ENCODE peak calls at places on chromosomes 1 and 21, in eight cellular contexts. One of them, this sample, is unnamed.

GRCh38 chr21:18832950-18833349 is 429.4 kb upstream of the TMPRSS15 start:
- DNase-seq in transverse colon: no peak
- DNase-seq in H54: peak; percentile 9
- DNase-seq in ovary: no peak
- DNase-seq in HCT116: no peak
- DNase-seq in body of pancreas: no peak
- DNase-seq in uterus: no peak
- DNase-seq in A549: no peak
- DNase-seq in this sample: no peak

GRCh38 chr1:110060034-110060661 is 10.3 kb downstream of the ALX3 start:
- DNase-seq in uterus: no peak
- DNase-seq in HCT116: no peak
- DNase-seq in ovary: no peak
- DNase-seq in transverse colon: peak; percentile 59
- DNase-seq in body of pancreas: peak; percentile 41
- DNase-seq in A549: peak; percentile 29
- DNase-seq in H54: peak; percentile 51
- DNase-seq in this sample: peak; percentile 86

GRCh38 chr1:236039736-236040670 is 24.9 kb downstream of the NID1 start:
- DNase-seq in transverse colon: no peak
- DNase-seq in uterus: no peak
- DNase-seq in H54: no peak
- DNase-seq in HCT116: no peak
- DNase-seq in body of pancreas: no peak
- DNase-seq in A549: no peak
- DNase-seq in ovary: no peak
- DNase-seq in this sample: no peak

GRCh38 chr1:41102653-41103052 is 81.1 kb upstream of the SLFNL1 start:
- DNase-seq in body of pancreas: no peak
- DNase-seq in transverse colon: no peak
- DNase-seq in A549: no peak
- DNase-seq in H54: no peak
- DNase-seq in HCT116: no peak
- DNase-seq in ovary: no peak
- DNase-seq in uterus: no peak
- DNase-seq in this sample: no peak

GRCh38 chr1:116066868-116067563 is 44.2 kb upstream of the MAB21L3 start:
- DNase-seq in transverse colon: no peak
- DNase-seq in body of pancreas: no peak
- DNase-seq in uterus: no peak
- DNase-seq in ovary: no peak
- DNase-seq in A549: no peak
- DNase-seq in HCT116: no peak
- DNase-seq in H54: no peak
- DNase-seq in this sample: no peak

GRCh38 chr1:110118636-110119396 is 6.6 kb downstream of the UBL4B start:
- DNase-seq in body of pancreas: no peak
- DNase-seq in transverse colon: no peak
- DNase-seq in ovary: no peak
- DNase-seq in A549: no peak
- DNase-seq in H54: no peak
- DNase-seq in uterus: no peak
- DNase-seq in HCT116: no peak
- DNase-seq in this sample: no peak

GRCh38 chr1:223713546-223714420 is 1.4 kb downstream of the CAPN2 start:
- DNase-seq in body of pancreas: no peak
- DNase-seq in transverse colon: peak; percentile 52
- DNase-seq in ovary: no peak
- DNase-seq in HCT116: peak; percentile 66
- DNase-seq in uterus: no peak
- DNase-seq in H54: no peak
- DNase-seq in A549: no peak
- DNase-seq in this sample: no peak

GRCh38 chr1:41846595-41846994 is 72.1 kb downstream of the HIVEP3 start:
- DNase-seq in body of pancreas: no peak
- DNase-seq in H54: peak; percentile 50
- DNase-seq in uterus: no peak
- DNase-seq in A549: no peak
- DNase-seq in transverse colon: no peak
- DNase-seq in HCT116: no peak
- DNase-seq in ovary: no peak
- DNase-seq in this sample: no peak

GRCh38 chr1:195761102-195761501 is 847.1 kb downstream of the KCNT2 start:
- DNase-seq in transverse colon: no peak
- DNase-seq in body of pancreas: no peak
- DNase-seq in A549: no peak
- DNase-seq in ovary: no peak
- DNase-seq in HCT116: no peak
- DNase-seq in uterus: no peak
- DNase-seq in H54: no peak
- DNase-seq in this sample: no peak

GRCh38 chr1:195754874-195755273 is 853.4 kb downstream of the KCNT2 start:
- DNase-seq in HCT116: no peak
- DNase-seq in ovary: no peak
- DNase-seq in body of pancreas: no peak
- DNase-seq in H54: no peak
- DNase-seq in A549: no peak
- DNase-seq in uterus: no peak
- DNase-seq in transverse colon: no peak
- DNase-seq in this sample: no peak

GRCh38 chr1:195754297-195754696 is 853.9 kb downstream of the KCNT2 start:
- DNase-seq in HCT116: no peak
- DNase-seq in H54: no peak
- DNase-seq in ovary: no peak
- DNase-seq in transverse colon: no peak
- DNase-seq in A549: no peak
- DNase-seq in body of pancreas: no peak
- DNase-seq in uterus: no peak
- DNase-seq in this sample: no peak

GRCh38 chr1:195756109-195756508 is 852.1 kb downstream of the KCNT2 start:
- DNase-seq in ovary: no peak
- DNase-seq in HCT116: no peak
- DNase-seq in transverse colon: no peak
- DNase-seq in H54: no peak
- DNase-seq in A549: no peak
- DNase-seq in body of pancreas: no peak
- DNase-seq in uterus: no peak
- DNase-seq in this sample: no peak
- TF ChIP-seq POLR2A in ovary: no peak
- TF ChIP-seq POLR2A in HCT116: no peak
- TF ChIP-seq POLR2A in transverse colon: no peak
- TF ChIP-seq POLR2A in H54: no peak
- TF ChIP-seq POLR2A in A549: no peak
- TF ChIP-seq POLR2A in body of pancreas: no peak
- TF ChIP-seq POLR2A in uterus: no peak
- TF ChIP-seq POLR2A in this sample: no peak

GRCh38 chr1:184194251-184194650 is 142.7 kb downstream of the TSEN15 start:
- DNase-seq in uterus: no peak
- DNase-seq in HCT116: no peak
- DNase-seq in body of pancreas: no peak
- DNase-seq in transverse colon: no peak
- DNase-seq in H54: no peak
- DNase-seq in A549: no peak
- DNase-seq in ovary: no peak
- DNase-seq in this sample: no peak
- TF ChIP-seq POLR2A in uterus: no peak
- TF ChIP-seq POLR2A in HCT116: no peak
- TF ChIP-seq POLR2A in body of pancreas: no peak
- TF ChIP-seq POLR2A in transverse colon: no peak
- TF ChIP-seq POLR2A in H54: no peak
- TF ChIP-seq POLR2A in A549: no peak
- TF ChIP-seq POLR2A in ovary: no peak
- TF ChIP-seq POLR2A in this sample: no peak

GRCh38 chr1:200041337-200042118 is 14.0 kb downstream of the NR5A2 start:
- DNase-seq in uterus: no peak
- DNase-seq in body of pancreas: peak; percentile 48
- DNase-seq in A549: no peak
- DNase-seq in H54: no peak
- DNase-seq in ovary: no peak
- DNase-seq in transverse colon: no peak
- DNase-seq in HCT116: no peak
- DNase-seq in this sample: no peak

GRCh38 chr1:200042119-200042436 is 14.6 kb downstream of the NR5A2 start:
- DNase-seq in uterus: no peak
- DNase-seq in ovary: no peak
- DNase-seq in HCT116: no peak
- DNase-seq in transverse colon: no peak
- DNase-seq in A549: no peak
- DNase-seq in H54: no peak
- DNase-seq in body of pancreas: no peak
- DNase-seq in this sample: no peak

GRCh38 chr1:200038987-200039848 is 11.7 kb downstream of the NR5A2 start:
- DNase-seq in HCT116: peak; percentile 10
- DNase-seq in body of pancreas: peak; percentile 64
- DNase-seq in ovary: no peak
- DNase-seq in uterus: no peak
- DNase-seq in A549: peak; percentile 71
- DNase-seq in transverse colon: peak; percentile 55
- DNase-seq in H54: peak; percentile 58
- DNase-seq in this sample: peak; percentile 18

GRCh38 chr1:200039849-200040479 is 12.5 kb downstream of the NR5A2 start:
- DNase-seq in transverse colon: no peak
- DNase-seq in A549: no peak
- DNase-seq in body of pancreas: no peak
- DNase-seq in H54: no peak
- DNase-seq in ovary: no peak
- DNase-seq in HCT116: no peak
- DNase-seq in uterus: no peak
- DNase-seq in this sample: no peak

DNA sequence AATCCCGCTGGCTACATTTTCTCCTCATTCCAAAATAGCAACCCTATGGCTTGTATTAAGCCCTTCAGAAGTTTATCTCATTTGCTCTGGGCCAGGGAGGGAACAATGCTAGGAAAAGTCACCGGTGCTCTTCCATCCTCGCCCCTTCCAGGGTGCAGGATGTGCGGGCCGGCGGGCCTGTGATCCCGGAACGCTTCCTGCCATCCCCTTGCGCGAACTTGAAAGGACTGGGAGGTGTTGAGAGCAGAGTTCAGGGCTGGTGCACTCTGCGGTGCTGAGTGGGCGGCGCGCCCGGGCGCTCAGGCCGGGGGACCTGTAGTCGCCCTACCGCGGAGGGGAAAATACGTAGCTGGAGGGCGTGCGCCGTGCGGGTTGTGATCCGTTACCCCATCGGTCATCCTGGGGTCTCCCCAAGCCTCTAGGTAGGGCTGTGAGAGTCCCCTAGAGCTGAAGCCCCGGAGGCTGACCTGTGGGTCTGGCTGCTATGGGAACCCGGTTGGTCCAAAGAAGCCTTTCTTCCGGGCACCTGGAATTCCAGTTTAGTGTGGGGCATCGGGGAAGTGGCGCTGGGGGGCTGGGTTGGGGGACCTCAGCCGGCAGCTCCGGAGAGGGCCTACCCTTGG is 13.1 kb downstream of the NR5A2 start:
- DNase-seq in uterus: no peak
- DNase-seq in transverse colon: peak; percentile 73
- DNase-seq in H54: no peak
- DNase-seq in ovary: no peak
- DNase-seq in body of pancreas: peak; percentile 70
- DNase-seq in A549: no peak
- DNase-seq in HCT116: no peak
- DNase-seq in this sample: no peak
- TF ChIP-seq POLR2A in uterus: peak; percentile 14
- TF ChIP-seq POLR2A in transverse colon: peak; percentile 54
- TF ChIP-seq POLR2A in H54: no peak
- TF ChIP-seq POLR2A in ovary: no peak
- TF ChIP-seq POLR2A in body of pancreas: no peak
- TF ChIP-seq POLR2A in A549: no peak
- TF ChIP-seq POLR2A in HCT116: peak; percentile 51
- TF ChIP-seq POLR2A in this sample: no peak

GRCh38 chr1:225817611-225818061 is 7.7 kb downstream of the EPHX1 start:
- DNase-seq in H54: peak; percentile 67
- DNase-seq in ovary: peak; percentile 79
- DNase-seq in HCT116: peak; percentile 63
- DNase-seq in transverse colon: peak; percentile 88
- DNase-seq in uterus: peak; percentile 70
- DNase-seq in body of pancreas: peak; percentile 95
- DNase-seq in A549: peak; percentile 65
- DNase-seq in this sample: peak; percentile 46
- TF ChIP-seq POLR2A in H54: peak; percentile 8
- TF ChIP-seq POLR2A in ovary: no peak
- TF ChIP-seq POLR2A in HCT116: no peak
- TF ChIP-seq POLR2A in transverse colon: no peak
- TF ChIP-seq POLR2A in uterus: no peak
- TF ChIP-seq POLR2A in body of pancreas: no peak
- TF ChIP-seq POLR2A in A549: no peak
- TF ChIP-seq POLR2A in this sample: no peak

DNA sequence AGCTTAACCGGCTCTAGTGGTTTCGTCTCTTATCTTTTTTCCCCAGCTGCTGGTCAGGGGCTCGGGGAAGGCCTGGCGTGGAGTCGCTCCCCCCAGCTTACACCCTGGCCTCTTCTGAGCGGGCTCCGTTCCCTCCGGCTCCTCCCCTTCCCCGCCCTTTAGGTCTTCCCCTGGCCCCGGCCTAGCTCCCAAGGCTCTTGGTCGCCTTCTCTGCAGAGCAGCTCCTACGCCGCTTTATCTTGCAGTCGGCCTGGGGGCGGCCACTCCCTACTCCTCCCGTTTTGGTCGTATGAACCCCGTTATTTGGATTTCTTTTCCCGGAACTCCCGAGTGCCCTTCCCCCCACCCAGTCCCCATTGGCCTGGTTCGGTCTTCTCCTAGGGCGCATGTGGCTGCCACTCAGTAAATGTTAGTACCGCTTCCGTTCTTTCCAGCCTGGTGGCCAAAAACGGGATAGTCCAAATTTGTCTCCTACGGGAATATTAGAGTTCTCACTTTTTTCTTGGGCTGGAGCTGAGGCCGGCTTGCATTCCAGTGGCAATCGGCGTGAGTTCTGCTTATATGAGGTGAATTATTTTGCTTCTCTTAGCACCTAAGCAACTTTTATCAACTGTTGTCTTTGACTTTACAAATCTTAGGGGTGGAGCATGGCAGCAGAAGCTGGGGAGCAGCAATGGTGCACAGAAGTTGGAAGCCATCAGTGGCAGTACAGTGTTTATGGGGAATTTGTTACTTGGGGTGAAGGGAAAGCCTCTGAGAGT is 474 bp downstream of the THRAP3 start:
- DNase-seq in ovary: no peak
- DNase-seq in H54: peak; percentile 79
- DNase-seq in transverse colon: no peak
- DNase-seq in HCT116: peak; percentile 61
- DNase-seq in body of pancreas: peak; percentile 73
- DNase-seq in A549: peak; percentile 92
- DNase-seq in uterus: no peak
- DNase-seq in this sample: peak; percentile 97
- TF ChIP-seq POLR2A in ovary: no peak
- TF ChIP-seq POLR2A in H54: no peak
- TF ChIP-seq POLR2A in transverse colon: no peak
- TF ChIP-seq POLR2A in HCT116: no peak
- TF ChIP-seq POLR2A in body of pancreas: no peak
- TF ChIP-seq POLR2A in A549: no peak
- TF ChIP-seq POLR2A in uterus: no peak
- TF ChIP-seq POLR2A in this sample: peak; percentile 57

GRCh38 chr21:33641339-33642026 is at the start of gene CRYZL1:
- DNase-seq in body of pancreas: peak; percentile 100
- DNase-seq in ovary: peak; percentile 100
- DNase-seq in HCT116: peak; percentile 99
- DNase-seq in transverse colon: peak; percentile 100
- DNase-seq in H54: peak; percentile 94
- DNase-seq in A549: peak; percentile 75
- DNase-seq in uterus: peak; percentile 100
- DNase-seq in this sample: peak; percentile 99
- TF ChIP-seq POLR2A in body of pancreas: peak; percentile 56
- TF ChIP-seq POLR2A in ovary: peak; percentile 57
- TF ChIP-seq POLR2A in HCT116: peak; percentile 62
- TF ChIP-seq POLR2A in transverse colon: peak; percentile 80
- TF ChIP-seq POLR2A in H54: peak; percentile 93
- TF ChIP-seq POLR2A in A549: peak; percentile 75
- TF ChIP-seq POLR2A in uterus: peak; percentile 57
- TF ChIP-seq POLR2A in this sample: peak; percentile 75

This sample was measured in erythroblast.